ENCODE peak calls at places on chromosomes 2 and 18, in five cellular contexts. One of them, this sample, is unnamed.
A peak's percentile ranks its signal among the peaks of the same experiment; 100 is the strongest.

GRCh38 chr18:53909668-53910067 is 314.8 kb downstream of the MBD2 start:
- DNase-seq in GM23338: peak; percentile 85
- DNase-seq in transverse colon: no peak
- DNase-seq in thoracic aorta: no peak
- DNase-seq in RWPE2: no peak
- DNase-seq in this sample: peak; percentile 44

GRCh38 chr2:12705230-12705629 is 11.5 kb upstream of the TRIB2 start:
- DNase-seq in GM23338: no peak
- DNase-seq in transverse colon: no peak
- DNase-seq in thoracic aorta: no peak
- DNase-seq in RWPE2: no peak
- DNase-seq in this sample: no peak

GRCh38 chr2:45083175-45083574 is 73.9 kb upstream of the SIX2 start:
- DNase-seq in GM23338: no peak
- DNase-seq in transverse colon: no peak
- DNase-seq in thoracic aorta: no peak
- DNase-seq in RWPE2: no peak
- DNase-seq in this sample: no peak

GRCh38 chr2:223285505-223286265 is 233.7 kb downstream of the KCNE4 start:
- DNase-seq in GM23338: no peak
- DNase-seq in transverse colon: no peak
- DNase-seq in thoracic aorta: no peak
- DNase-seq in RWPE2: no peak
- DNase-seq in this sample: no peak

GRCh38 chr18:10051877-10052631 is 138.2 kb downstream of the VAPA start:
- DNase-seq in GM23338: no peak
- DNase-seq in transverse colon: peak; percentile 54
- DNase-seq in thoracic aorta: no peak
- DNase-seq in RWPE2: no peak
- DNase-seq in this sample: peak; percentile 63

GRCh38 chr2:201072201-201072530 is 365 bp downstream of the NDUFB3 start:
- DNase-seq in GM23338: no peak
- DNase-seq in transverse colon: no peak
- DNase-seq in thoracic aorta: no peak
- DNase-seq in RWPE2: no peak
- DNase-seq in this sample: no peak

GRCh38 chr2:47077442-47078117 is 77.5 kb downstream of the STPG4 start:
- DNase-seq in GM23338: peak; percentile 41
- DNase-seq in transverse colon: no peak
- DNase-seq in thoracic aorta: no peak
- DNase-seq in RWPE2: no peak
- DNase-seq in this sample: no peak

GRCh38 chr2:193824474-193824873 is 1629.7 kb upstream of the TMEFF2 start:
- DNase-seq in GM23338: no peak
- DNase-seq in transverse colon: no peak
- DNase-seq in thoracic aorta: no peak
- DNase-seq in RWPE2: no peak
- DNase-seq in this sample: no peak

GRCh38 chr2:200523158-200523557 is 2.8 kb upstream of the SGO2 start:
- DNase-seq in GM23338: no peak
- DNase-seq in transverse colon: peak; percentile 17
- DNase-seq in thoracic aorta: no peak
- DNase-seq in RWPE2: no peak
- DNase-seq in this sample: no peak

GRCh38 chr18:41462946-41463345 is 492.1 kb upstream of the PIK3C3 start:
- DNase-seq in GM23338: no peak
- DNase-seq in transverse colon: no peak
- DNase-seq in thoracic aorta: no peak
- DNase-seq in RWPE2: no peak
- DNase-seq in this sample: no peak

GRCh38 chr2:10717630-10718029 is 3.8 kb upstream of the ATP6V1C2 start:
- DNase-seq in GM23338: no peak
- DNase-seq in transverse colon: no peak
- DNase-seq in thoracic aorta: peak; percentile 15
- DNase-seq in RWPE2: no peak
- DNase-seq in this sample: no peak

GRCh38 chr2:10720306-10720705 is 1.1 kb upstream of the ATP6V1C2 start:
- DNase-seq in GM23338: no peak
- DNase-seq in transverse colon: no peak
- DNase-seq in thoracic aorta: no peak
- DNase-seq in RWPE2: no peak
- DNase-seq in this sample: no peak

GRCh38 chr2:10720983-10721343 is 467 bp upstream of the ATP6V1C2 start:
- DNase-seq in GM23338: peak; percentile 45
- DNase-seq in transverse colon: peak; percentile 21
- DNase-seq in thoracic aorta: no peak
- DNase-seq in RWPE2: no peak
- DNase-seq in this sample: no peak

GRCh38 chr2:10722252-10722825 is 909 bp downstream of the ATP6V1C2 start:
- DNase-seq in GM23338: no peak
- DNase-seq in transverse colon: no peak
- DNase-seq in thoracic aorta: no peak
- DNase-seq in RWPE2: no peak
- DNase-seq in this sample: no peak

DNA sequence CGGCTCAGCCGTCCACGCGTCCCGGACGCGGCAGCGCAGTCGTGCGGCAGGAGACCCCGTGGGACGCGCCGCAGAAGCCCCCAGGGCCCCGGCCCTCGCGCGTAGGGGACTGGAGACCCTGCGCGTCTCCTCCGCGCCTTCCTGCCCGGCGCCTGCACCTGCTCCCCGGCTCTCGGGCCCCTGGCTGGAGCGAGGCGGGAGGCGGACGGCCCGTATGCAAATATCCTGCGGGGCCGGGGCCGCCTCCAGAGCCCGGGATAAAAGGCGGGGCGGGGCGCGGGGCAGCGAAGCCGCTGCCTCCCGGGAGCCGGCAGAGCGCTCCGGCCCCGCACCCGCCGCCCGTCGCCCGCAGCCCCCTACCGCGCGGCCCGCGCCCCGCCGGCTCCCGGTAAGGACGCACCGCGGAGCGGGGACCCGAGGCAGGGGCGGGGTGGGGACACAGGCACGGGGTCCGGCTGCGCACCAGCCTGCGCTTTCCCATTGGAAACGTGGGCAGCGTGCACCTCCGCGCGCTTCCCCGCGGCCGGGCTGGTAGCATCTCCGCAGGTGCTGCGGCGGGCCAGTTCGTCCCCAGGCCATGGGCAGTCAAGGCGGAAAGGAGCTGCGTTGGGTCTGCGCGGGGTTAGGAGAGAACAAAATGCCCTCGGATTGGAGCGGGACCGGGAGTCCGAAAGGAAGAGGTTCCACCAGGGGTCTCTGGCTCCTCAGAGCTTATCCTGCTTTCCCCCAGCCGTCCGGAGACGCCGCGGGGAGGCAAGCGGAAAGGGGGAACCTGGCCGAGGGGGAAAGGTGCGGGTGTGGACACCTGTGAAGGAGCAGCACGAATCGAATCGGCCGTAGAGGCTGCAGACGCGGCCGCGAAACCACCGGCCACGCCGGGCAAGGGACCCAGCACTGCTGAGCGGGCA is at the start of gene ATP6V1C2:
- DNase-seq in GM23338: peak; percentile 85
- DNase-seq in transverse colon: peak; percentile 78
- DNase-seq in thoracic aorta: no peak
- DNase-seq in RWPE2: no peak
- DNase-seq in this sample: peak; percentile 33
- H3K27me3 ChIP-seq in GM23338: peaks cover 70% of the 10 kb centered on the region
- H3K27me3 ChIP-seq in transverse colon: peaks cover 67% of the 10 kb centered on the region
- H3K27me3 ChIP-seq in thoracic aorta: no peaks in the 10 kb centered on the region
- H3K27me3 ChIP-seq in RWPE2: peaks cover 43% of the 10 kb centered on the region
- H3K27me3 ChIP-seq in this sample: no peaks in the 10 kb centered on the region

GRCh38 chr2:113236367-113237159 is 42.2 kb downstream of the PAX8 start:
- DNase-seq in GM23338: no peak
- DNase-seq in transverse colon: no peak
- DNase-seq in thoracic aorta: no peak
- DNase-seq in RWPE2: no peak
- DNase-seq in this sample: no peak
- H3K4me3 ChIP-seq in GM23338: peak overlapping the region; percentile 57
- H3K4me3 ChIP-seq in transverse colon: no peak overlapping the region
- H3K4me3 ChIP-seq in thoracic aorta: peak overlapping the region; percentile 72
- H3K4me3 ChIP-seq in RWPE2: no peak overlapping the region
- H3K4me3 ChIP-seq in this sample: no peak overlapping the region

DNA sequence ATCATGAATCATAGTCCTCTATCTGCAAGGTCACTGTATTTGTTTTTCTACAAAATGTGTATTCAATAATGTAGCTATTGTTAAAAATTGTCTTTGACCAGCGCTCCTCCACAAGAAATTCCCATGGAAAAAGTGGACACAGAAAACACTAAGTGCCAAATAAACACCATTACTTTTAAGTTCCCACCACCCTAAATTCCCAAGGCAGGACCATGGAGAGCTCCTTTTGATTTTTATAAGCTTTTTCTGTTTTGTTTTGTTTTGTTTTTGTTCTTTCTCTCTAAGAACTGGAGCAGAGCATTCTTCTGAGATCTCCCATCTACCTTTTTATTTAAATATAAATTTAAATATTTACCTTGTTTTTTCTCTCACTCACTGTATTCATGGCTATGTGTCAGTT is 44.5 kb downstream of the LRATD1 start:
- DNase-seq in GM23338: peak; percentile 38
- DNase-seq in transverse colon: no peak
- DNase-seq in thoracic aorta: no peak
- DNase-seq in RWPE2: no peak
- DNase-seq in this sample: no peak
- H3K27me3 ChIP-seq in GM23338: no peaks in the 10 kb centered on the region
- H3K27me3 ChIP-seq in transverse colon: no peaks in the 10 kb centered on the region
- H3K27me3 ChIP-seq in thoracic aorta: no peaks in the 10 kb centered on the region
- H3K27me3 ChIP-seq in RWPE2: no peaks in the 10 kb centered on the region
- H3K27me3 ChIP-seq in this sample: no peaks in the 10 kb centered on the region

GRCh38 chr2:16716944-16717343 is 51.3 kb upstream of the CYRIA start:
- DNase-seq in GM23338: no peak
- DNase-seq in transverse colon: no peak
- DNase-seq in thoracic aorta: no peak
- DNase-seq in RWPE2: no peak
- DNase-seq in this sample: no peak

GRCh38 chr2:16716051-16716450 is 50.4 kb upstream of the CYRIA start:
- DNase-seq in GM23338: no peak
- DNase-seq in transverse colon: no peak
- DNase-seq in thoracic aorta: no peak
- DNase-seq in RWPE2: no peak
- DNase-seq in this sample: no peak

GRCh38 chr2:16709769-16710168 is 44.1 kb upstream of the CYRIA start:
- DNase-seq in GM23338: no peak
- DNase-seq in transverse colon: no peak
- DNase-seq in thoracic aorta: no peak
- DNase-seq in RWPE2: no peak
- DNase-seq in this sample: no peak

GRCh38 chr2:16717477-16717876 is 51.8 kb upstream of the CYRIA start:
- DNase-seq in GM23338: no peak
- DNase-seq in transverse colon: no peak
- DNase-seq in thoracic aorta: no peak
- DNase-seq in RWPE2: no peak
- DNase-seq in this sample: no peak

DNA sequence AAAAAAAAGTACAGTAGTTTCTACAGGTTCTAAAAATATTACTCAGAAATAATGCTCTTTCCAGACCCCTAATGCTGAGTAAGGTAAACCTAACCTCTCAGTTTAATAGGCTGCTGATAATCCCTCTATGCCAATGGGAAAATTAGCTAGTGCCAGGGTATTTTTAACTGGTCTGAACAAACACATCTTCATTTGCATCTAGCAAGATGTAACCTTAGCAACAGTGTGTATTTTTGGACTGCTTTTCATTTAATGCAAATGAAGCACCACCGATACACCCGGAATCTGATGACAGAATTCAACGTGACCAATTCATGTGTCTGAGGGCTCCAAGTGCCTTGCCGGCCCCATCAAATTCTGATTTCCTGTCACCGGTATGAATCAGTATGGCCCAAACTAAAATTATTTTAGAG is 47.4 kb upstream of the CYRIA start:
- DNase-seq in GM23338: no peak
- DNase-seq in transverse colon: no peak
- DNase-seq in thoracic aorta: no peak
- DNase-seq in RWPE2: no peak
- DNase-seq in this sample: no peak
- H3K4me3 ChIP-seq in GM23338: no peak overlapping the region
- H3K4me3 ChIP-seq in transverse colon: no peak overlapping the region
- H3K4me3 ChIP-seq in thoracic aorta: no peak overlapping the region
- H3K4me3 ChIP-seq in RWPE2: no peak overlapping the region
- H3K4me3 ChIP-seq in this sample: no peak overlapping the region

DNA sequence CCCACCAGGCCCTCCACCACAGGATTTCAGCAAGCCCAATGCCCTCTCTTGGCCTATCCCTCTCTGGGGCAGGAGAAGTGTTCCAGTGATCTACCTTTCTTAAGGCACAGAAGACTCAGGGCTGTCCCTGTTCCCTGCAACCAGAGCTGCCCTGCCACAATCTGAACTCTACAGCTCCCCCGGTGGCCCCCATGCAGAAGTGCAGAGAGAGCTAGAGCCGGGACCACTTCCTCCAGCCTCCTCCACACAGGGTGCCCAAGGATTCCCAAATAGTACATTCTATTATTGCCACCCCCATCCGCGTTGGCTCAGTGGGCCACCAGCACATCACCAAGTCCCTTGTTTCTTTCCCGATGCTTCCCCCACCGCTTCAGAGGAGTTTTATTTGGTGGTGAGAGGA is 114.8 kb upstream of the PTPRM start:
- DNase-seq in GM23338: peak; percentile 81
- DNase-seq in transverse colon: no peak
- DNase-seq in thoracic aorta: no peak
- DNase-seq in RWPE2: no peak
- DNase-seq in this sample: peak; percentile 60
- H3K27me3 ChIP-seq in GM23338: no peaks in the 10 kb centered on the region
- H3K27me3 ChIP-seq in transverse colon: no peaks in the 10 kb centered on the region
- H3K27me3 ChIP-seq in thoracic aorta: no peaks in the 10 kb centered on the region
- H3K27me3 ChIP-seq in RWPE2: no peaks in the 10 kb centered on the region
- H3K27me3 ChIP-seq in this sample: no peaks in the 10 kb centered on the region

DNA sequence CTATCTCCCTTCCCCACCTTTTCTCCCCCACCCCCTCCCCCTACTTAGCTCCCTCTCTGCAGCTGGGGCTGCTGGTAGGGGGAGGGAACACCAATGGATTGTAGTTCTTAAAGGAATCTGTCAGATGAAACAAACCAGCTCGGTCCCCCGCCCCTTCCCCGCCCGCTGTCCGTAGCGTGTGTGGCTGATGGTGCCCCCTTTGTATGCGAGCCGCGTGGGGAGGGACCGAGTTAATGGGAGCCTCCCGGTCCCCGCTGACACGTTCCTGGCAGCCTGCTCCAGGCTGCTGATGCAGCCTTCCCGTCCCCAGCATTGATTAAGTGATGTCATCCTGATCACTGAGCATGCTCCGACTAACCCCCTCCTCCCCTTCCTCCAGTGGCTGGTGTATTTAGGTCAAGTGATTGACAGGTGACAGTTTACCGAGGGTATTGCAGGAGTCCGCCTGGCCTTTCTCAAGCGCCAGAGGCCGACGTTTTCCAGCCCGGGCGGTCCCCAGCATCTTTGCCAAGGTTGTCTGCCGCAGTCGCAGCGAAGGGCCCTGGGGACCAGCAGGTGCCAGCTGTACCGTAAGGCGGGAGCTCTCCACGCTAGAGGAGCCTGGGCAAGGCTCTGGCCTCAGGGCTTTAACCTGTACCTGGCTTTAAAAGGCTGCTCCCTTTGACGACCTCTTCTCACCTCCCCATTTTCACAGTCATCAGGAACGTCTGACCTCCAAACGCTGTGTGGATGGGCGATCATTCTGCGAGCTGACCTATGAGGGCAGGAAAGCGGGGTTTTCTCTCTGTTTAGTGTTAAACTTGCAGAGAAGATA is 1.8 kb downstream of the KIF5C start:
- DNase-seq in GM23338: peak; percentile 95
- DNase-seq in transverse colon: peak; percentile 21
- DNase-seq in thoracic aorta: no peak
- DNase-seq in RWPE2: no peak
- DNase-seq in this sample: peak; percentile 92
- H3K4me3 ChIP-seq in GM23338: peak overlapping the region; percentile 92
- H3K4me3 ChIP-seq in transverse colon: no peak overlapping the region
- H3K4me3 ChIP-seq in thoracic aorta: peak overlapping the region; percentile 74
- H3K4me3 ChIP-seq in RWPE2: peak overlapping the region; percentile 4
- H3K4me3 ChIP-seq in this sample: peak overlapping the region; percentile 83

This sample was measured in testis.